ENCODE peak calls at places on chromosomes 7 and 10, in five cellular contexts. G is osteoblast; U is mesendoderm; Z is CD8-positive, alpha-beta T cell; X is gastrocnemius medialis. H is an unnamed sample.
A peak's percentile ranks its signal among the peaks of the same experiment; 100 is the strongest.

GRCh38 chr7:149625339-149625946 is 127.8 kb upstream of the ZNF746 start:
- DNase-seq in G (no peak), X (peak; percentile 31), Z (peak; percentile 65), U (peak; percentile 66), H (peak; percentile 43)

GRCh38 chr10:96987842-96988175 is 155.7 kb downstream of the LCOR start:
- DNase-seq in G (peak; percentile 60), Z (no peak), X (no peak), U (no peak), H (no peak)

GRCh38 chr7:90111-91063 is 102.0 kb upstream of the FAM20C start:
- DNase-seq in G (peak; percentile 90), Z (no peak), X (no peak), U (no peak), H (no peak)

GRCh38 chr10:784759-785538 is 95.5 kb upstream of the DIP2C start:
- DNase-seq in Z (peak; percentile 37), G (peak; percentile 99), X (peak; percentile 61), U (peak; percentile 70), H (peak; percentile 60)

GRCh38 chr7:96996111-96996936 is 9.0 kb upstream of the DLX6 start:
- DNase-seq in G (no peak), X (no peak), U (peak; percentile 66), Z (no peak), H (no peak)

GRCh38 chr10:99372546-99373271 is 43.6 kb downstream of the CNNM1 start:
- DNase-seq in G (no peak), U (peak; percentile 37), X (no peak), Z (no peak), H (no peak)

GRCh38 chr10:83346216-83346910 is 792.9 kb upstream of the GHITM start:
- DNase-seq in U (no peak), Z (no peak), G (no peak), X (no peak), H (no peak)

GRCh38 chr10:3772349-3773222 is 12.4 kb downstream of the KLF6 start:
- DNase-seq in G (peak; percentile 25), X (no peak), Z (no peak), U (peak; percentile 36), H (no peak)

GRCh38 chr7:151886783-151887182 is 9.9 kb upstream of the PRKAG2 start:
- DNase-seq in U (no peak), X (no peak), Z (no peak), G (peak; percentile 48), H (no peak)

GRCh38 chr7:46162582-46162981 is 241.5 kb upstream of the IGFBP3 start:
- DNase-seq in X (no peak), G (no peak), U (no peak), Z (no peak), H (no peak)

GRCh38 chr7:29565186-29565540 is 1.5 kb downstream of the PRR15 start:
- DNase-seq in G (no peak), Z (no peak), U (no peak), X (no peak), H (no peak)

GRCh38 chr10:101961591-101962498 is 94.1 kb downstream of the ARMH3 start:
- DNase-seq in X (peak; percentile 82), Z (no peak), U (no peak), G (peak; percentile 79), H (no peak)

GRCh38 chr7:138797715-138798320 is at the start of the genes ATP6V0A4 and TMEM213:
- DNase-seq in X (no peak), Z (no peak), G (no peak), U (peak; percentile 66), H (no peak)

GRCh38 chr7:1022801-1023465 is 21.4 kb upstream of the GPR146 start:
- DNase-seq in Z (no peak), G (no peak), X (no peak), U (no peak), H (no peak)

GRCh38 chr10:5692476-5693358 is 8.1 kb downstream of the TASOR2 start:
- DNase-seq in Z (peak; percentile 66), X (no peak), G (no peak), U (peak; percentile 83), H (peak; percentile 27)

GRCh38 chr10:101938316-101939272 is 95.0 kb upstream of the KCNIP2 start:
- DNase-seq in U (peak; percentile 19), G (peak; percentile 56), Z (no peak), X (no peak), H (peak; percentile 14)

GRCh38 chr10:121152033-121152432 is 300.9 kb downstream of the WDR11 start:
- DNase-seq in U (peak; percentile 62), Z (no peak), X (no peak), G (no peak), H (no peak)

GRCh38 chr10:17453377-17454091 is 861 bp downstream of the ST8SIA6 start:
- DNase-seq in Z (peak; percentile 65), G (peak; percentile 95), U (peak; percentile 85), X (no peak), H (no peak)

H was measured in uterus.